ENCODE peak calls at places on chromosomes 16 and 17, in eight cellular contexts. L is cardiac fibroblast, U is tibial nerve, N is fibroblast of lung, F is lower leg skin, Z is AG09309, A is BJ, J is breast epithelium. S is an unnamed sample.

GRCh38 chr16:86604436-86605220 is 26.3 kb downstream of the FOXL1 start:
- DNase-seq in A (no peak), J (no peak), U (no peak), N (no peak), F (no peak), Z (no peak), L (no peak), S (no peak)

GRCh38 chr16:52466998-52467397 is 79.9 kb downstream of the TOX3 start:
- DNase-seq in U (no peak), J (no peak), L (no peak), F (no peak), N (no peak), Z (no peak), A (no peak), S (no peak)

GRCh38 chr17:47714773-47715396 is 18.2 kb upstream of the TBX21 start:
- DNase-seq in F (no peak), Z (no peak), J (no peak), N (no peak), A (no peak), U (no peak), L (no peak), S (no peak)

GRCh38 chr16:84553873-84554399 is 49.5 kb upstream of the MEAK7 start:
- DNase-seq in U (no peak), L (no peak), F (no peak), A (no peak), N (no peak), Z (no peak), J (no peak), S (no peak)

GRCh38 chr16:89365044-89365467 is 125.3 kb downstream of the ANKRD11 start:
- DNase-seq in F (no peak), N (peak), L (no peak), Z (peak), J (no peak), U (no peak), A (no peak), S (no peak)

GRCh38 chr17:7794063-7794663 is 39.9 kb upstream of the KDM6B start:
- DNase-seq in A (no peak), N (no peak), U (no peak), F (no peak), Z (no peak), J (no peak), L (no peak), S (no peak)

GRCh38 chr17:44076716-44077594 is 6.4 kb downstream of the G6PC3 start:
- DNase-seq in N (no peak), J (no peak), F (no peak), L (no peak), U (no peak), A (no peak), Z (no peak), S (no peak)

GRCh38 chr16:84513111-84514065 is 8.9 kb upstream of the MEAK7 start:
- DNase-seq in Z (no peak), F (no peak), A (no peak), N (peak), L (no peak), J (no peak), U (no peak), S (no peak)

GRCh38 chr17:9817086-9817485 is 4.8 kb downstream of the GSG1L2 start:
- DNase-seq in U (no peak), L (peak), A (no peak), Z (no peak), N (peak), J (no peak), F (no peak), S (no peak)

GRCh38 chr17:7782237-7782636 is 51.8 kb upstream of the KDM6B start:
- DNase-seq in L (peak), Z (peak), J (no peak), U (no peak), A (peak), F (no peak), N (peak), S (no peak)

GRCh38 chr17:62680541-62681052 is 53.1 kb downstream of the MRC2 start:
- DNase-seq in U (no peak), A (no peak), F (no peak), J (no peak), L (no peak), Z (no peak), N (no peak), S (no peak)

GRCh38 chr17:7922499-7923289 is 6.6 kb upstream of the RNF227 start:
- DNase-seq in J (peak), L (peak), A (no peak), U (peak), F (peak), Z (no peak), N (peak), S (peak)

GRCh38 chr17:8163978-8164814 is 1.4 kb upstream of the VAMP2 start:
- DNase-seq in Z (no peak), F (peak), J (no peak), A (no peak), L (no peak), U (peak), N (peak), S (no peak)

GRCh38 chr16:57367111-57367752 is 5.1 kb upstream of the CX3CL1 start:
- DNase-seq in F (no peak), J (peak), A (no peak), N (peak), U (no peak), L (peak), Z (no peak), S (no peak)

GRCh38 chr17:40555296-40556190 is 9.7 kb downstream of the CCR7 start:
- DNase-seq in J (no peak), L (no peak), F (peak), N (no peak), Z (no peak), A (no peak), U (no peak), S (no peak)

GRCh38 chr17:41672153-41672552 is 16.5 kb upstream of the EIF1 start:
- DNase-seq in A (no peak), N (no peak), Z (no peak), U (no peak), J (no peak), L (no peak), F (no peak), S (no peak)

GRCh38 chr16:54493594-54493993 is 207.0 kb upstream of the IRX3 start:
- DNase-seq in Z (no peak), J (no peak), N (peak), A (no peak), U (no peak), L (no peak), F (no peak), S (no peak)

GRCh38 chr16:66930189-66930588 is 4.0 kb downstream of the CIAO2B start:
- DNase-seq in J (no peak), A (no peak), L (peak), U (no peak), N (peak), F (no peak), Z (no peak), S (no peak)

GRCh38 chr17:82830249-82830661 is 9.6 kb downstream of the ZNF750 start:
- DNase-seq in A (no peak), N (peak), L (peak), Z (no peak), F (no peak), J (no peak), U (no peak), S (no peak)

GRCh38 chr17:45341389-45342158 is 24.8 kb upstream of the MAP3K14 start:
- DNase-seq in F (no peak), L (peak), U (peak), A (peak), N (peak), Z (peak), J (peak), S (peak)

GRCh38 chr16:70304892-70305448 is 6.0 kb downstream of the DDX19B start:
- DNase-seq in U (no peak), F (no peak), L (no peak), Z (no peak), N (peak), J (no peak), A (no peak), S (no peak)

GRCh38 chr16:23679274-23679985 is 741 bp downstream of the PLK1 start:
- DNase-seq in L (peak), Z (no peak), U (no peak), F (no peak), N (peak), J (no peak), A (no peak), S (no peak)

GRCh38 chr17:79749156-79749815 is 18.5 kb downstream of the ENPP7 start:
- DNase-seq in A (peak), L (peak), Z (peak), N (peak), U (no peak), J (no peak), F (no peak), S (peak)

GRCh38 chr17:71188811-71189492 is 931.9 kb upstream of the SOX9 start:
- DNase-seq in U (no peak), A (peak), Z (peak), J (no peak), N (peak), F (no peak), L (peak), S (peak)

GRCh38 chr16:70800798-70801480 is at the start of gene VAC14:
- DNase-seq in L (peak), U (peak), J (peak), A (peak), N (peak), F (peak), Z (no peak), S (peak)

GRCh38 chr17:33929181-33929724 is 325.8 kb upstream of the CCL2 start:
- DNase-seq in N (no peak), Z (no peak), U (no peak), F (no peak), J (no peak), A (no peak), L (no peak), S (no peak)

GRCh38 chr17:50955667-50956120 is 89.5 kb upstream of the TOB1 start:
- DNase-seq in A (no peak), U (no peak), Z (no peak), J (no peak), N (no peak), L (no peak), F (no peak), S (no peak)

GRCh38 chr17:40364121-40364861 is at the start of gene GJD3:
- DNase-seq in L (no peak), Z (no peak), N (no peak), F (no peak), U (no peak), A (no peak), J (no peak), S (no peak)

GRCh38 chr16:89374393-89374948 is 115.9 kb downstream of the ANKRD11 start:
- DNase-seq in A (no peak), F (no peak), N (peak), J (no peak), Z (no peak), L (no peak), U (no peak), S (no peak)

GRCh38 chr17:17523714-17524075 is 27.5 kb upstream of the RASD1 start:
- DNase-seq in A (no peak), F (no peak), L (no peak), Z (no peak), U (no peak), J (no peak), N (no peak), S (no peak)

GRCh38 chr17:50052822-50053653 is 2.9 kb upstream of the ITGA3 start:
- DNase-seq in F (no peak), L (peak), Z (no peak), J (no peak), N (peak), A (no peak), U (no peak), S (no peak)

GRCh38 chr17:48592097-48592496 is 1.5 kb downstream of the HOXB5 start:
- DNase-seq in N (peak), Z (no peak), F (no peak), U (no peak), L (no peak), A (no peak), J (no peak), S (no peak)

GRCh38 chr16:87060026-87060986 is 256.9 kb downstream of the C16orf95 start:
- DNase-seq in U (no peak), F (no peak), J (no peak), L (peak), N (peak), A (no peak), Z (no peak), S (no peak)

GRCh38 chr17:40541060-40541872 is 24.0 kb downstream of the CCR7 start:
- DNase-seq in F (no peak), N (no peak), U (no peak), Z (no peak), A (no peak), L (no peak), J (peak), S (no peak)

GRCh38 chr17:42548070-42548837 is 4.5 kb upstream of the HSD17B1 start:
- DNase-seq in N (peak), L (peak), U (no peak), Z (no peak), J (peak), F (no peak), A (no peak), S (no peak)

GRCh38 chr17:66602659-66603363 is 232.1 kb upstream of the CACNG5 start:
- DNase-seq in N (peak), F (no peak), A (no peak), Z (no peak), U (no peak), L (peak), J (no peak), S (no peak)

GRCh38 chr16:47581114-47581513 is 120.0 kb downstream of the PHKB start:
- DNase-seq in A (no peak), U (no peak), J (no peak), N (no peak), Z (no peak), L (no peak), F (no peak), S (no peak)

GRCh38 chr16:57788252-57788841 is 13.9 kb downstream of the KIFC3 start:
- DNase-seq in U (no peak), N (no peak), F (no peak), Z (no peak), J (no peak), L (no peak), A (no peak), S (no peak)

GRCh38 chr16:4053663-4054479 is 62.4 kb downstream of the ADCY9 start:
- DNase-seq in U (peak), N (peak), J (peak), L (peak), Z (peak), A (peak), F (peak), S (no peak)

GRCh38 chr17:77880702-77881450 is 77.6 kb upstream of the TNRC6C start:
- DNase-seq in A (no peak), F (no peak), N (no peak), L (no peak), J (no peak), U (no peak), Z (no peak), S (no peak)

GRCh38 chr16:75580-76501 is 2.2 kb upstream of the MPG start:
- DNase-seq in L (peak), F (peak), J (peak), N (peak), Z (peak), A (no peak), U (peak), S (peak)

GRCh38 chr16:78444-79145 is 570 bp downstream of the MPG start:
- DNase-seq in N (peak), A (no peak), L (peak), F (no peak), U (no peak), Z (no peak), J (no peak), S (no peak)

GRCh38 chr16:77807-78443 is at the start of gene MPG:
- DNase-seq in U (peak), A (no peak), J (peak), F (peak), N (peak), L (peak), Z (no peak), S (no peak)

GRCh38 chr16:77273-77806 is 685 bp upstream of the MPG start:
- DNase-seq in L (peak), J (no peak), A (no peak), Z (no peak), U (no peak), F (no peak), N (peak), S (no peak)

DNA sequence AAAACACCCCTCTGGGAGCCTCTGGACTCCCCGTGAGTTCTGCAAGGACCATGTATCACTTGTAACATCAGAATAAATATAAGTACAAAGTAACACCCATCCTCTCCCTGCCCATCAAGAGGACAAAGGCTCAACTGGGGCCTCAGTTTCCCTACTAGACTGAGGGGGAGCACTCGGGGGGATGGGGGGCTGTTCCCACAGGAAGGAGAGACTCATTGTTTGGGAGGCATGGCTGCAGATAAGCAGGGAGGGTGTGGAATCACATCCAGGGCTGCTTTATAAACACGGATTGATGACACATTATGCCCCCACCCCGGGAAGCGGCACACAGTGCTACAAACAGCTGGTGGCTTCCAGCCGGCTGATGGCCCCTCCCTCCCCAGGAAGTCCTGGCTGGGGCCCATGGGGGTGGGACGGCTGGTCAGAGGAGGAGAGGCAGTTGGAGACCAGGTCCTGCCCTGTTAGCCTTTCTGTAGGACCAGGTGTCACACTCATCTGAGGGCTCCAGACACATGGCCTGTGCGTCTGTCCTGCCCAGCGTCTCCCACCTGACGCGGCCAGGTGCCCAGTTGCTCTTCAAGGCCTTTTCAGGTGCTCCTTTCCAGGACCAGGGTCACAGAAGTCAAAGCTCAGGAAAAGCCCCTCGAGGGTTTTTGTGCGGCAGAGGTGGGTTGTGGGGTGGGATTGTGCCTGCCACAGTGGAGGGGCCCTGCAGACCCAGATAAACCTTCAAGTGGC is 1.3 kb upstream of the MPG start:
- DNase-seq in L (peak), A (no peak), J (no peak), N (peak), Z (no peak), U (peak), F (peak), S (no peak)
- H3K4me3 ChIP-seq in L (peak), A (peak), J (peak), N (peak), Z (peak), U (peak), F (no peak), S (peak)

DNA sequence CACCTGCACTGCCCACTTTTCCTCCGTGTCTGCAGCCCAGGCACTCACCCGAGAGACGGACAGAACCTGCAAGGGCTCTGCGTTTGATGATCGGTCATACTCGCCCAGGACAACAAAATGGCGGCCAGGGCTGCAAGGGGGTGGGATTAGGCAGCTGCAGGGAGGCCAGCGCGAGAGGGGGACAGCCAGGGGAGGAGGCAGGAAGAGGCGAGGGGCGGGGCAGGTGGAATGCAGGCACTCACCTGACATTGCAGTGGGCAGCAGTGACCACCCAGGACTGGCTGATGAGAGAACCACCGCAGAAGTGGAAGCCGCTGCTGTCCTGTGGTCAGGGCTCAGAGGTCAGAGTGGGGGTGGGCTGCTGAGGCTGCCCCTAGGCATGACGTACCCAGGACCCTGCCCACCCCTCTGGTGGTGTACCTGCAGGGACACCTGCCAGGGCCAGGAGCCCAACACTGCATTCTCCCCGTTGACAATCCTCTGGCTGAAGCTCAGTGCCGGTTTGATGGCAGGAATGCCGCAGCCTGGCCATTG is 917 bp downstream of the CTRL start:
- DNase-seq in N (no peak), L (no peak), Z (no peak), A (no peak), F (no peak), J (no peak), U (no peak), S (no peak)
- H3K4me3 ChIP-seq in N (no peak), L (no peak), Z (no peak), A (no peak), F (no peak), J (no peak), U (no peak), S (no peak)

GRCh38 chr16:12818331-12818730 is 14.6 kb upstream of the CPPED1 start:
- DNase-seq in J (no peak), F (no peak), L (no peak), N (no peak), U (no peak), A (no peak), Z (no peak), S (no peak)
- H3K4me3 ChIP-seq in J (no peak), F (no peak), L (no peak), N (no peak), U (no peak), A (no peak), Z (no peak), S (no peak)

DNA sequence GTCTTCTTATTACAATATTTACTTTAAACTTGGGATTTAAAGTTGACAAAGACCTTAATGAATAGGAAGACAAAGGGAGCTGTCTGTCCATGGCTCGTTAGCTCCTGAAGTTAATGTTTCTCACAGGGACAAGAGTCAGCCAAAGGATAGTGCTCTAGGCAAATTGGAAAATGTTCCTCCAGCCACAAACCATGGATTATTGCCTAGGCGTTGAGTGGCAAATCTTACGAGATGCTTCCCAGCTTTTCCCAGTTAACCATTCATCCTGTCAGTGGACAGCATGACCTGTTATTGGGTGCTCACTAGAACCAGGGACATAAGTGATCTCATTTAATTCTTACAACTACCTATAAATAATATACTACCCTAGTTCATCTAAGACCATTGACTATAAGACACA is 3.6 kb downstream of the TEX2 start:
- DNase-seq in Z (no peak), N (no peak), J (no peak), A (no peak), U (no peak), F (no peak), L (no peak), S (no peak)
- H3K4me3 ChIP-seq in Z (no peak), N (no peak), J (no peak), A (no peak), U (no peak), F (no peak), L (no peak), S (no peak)

GRCh38 chr17:28723159-28723835 is 2.7 kb downstream of the TLCD1 start:
- DNase-seq in Z (no peak), L (no peak), U (no peak), F (no peak), J (no peak), A (no peak), N (no peak), S (no peak)

GRCh38 chr17:28720247-28720996 is 637 bp downstream of the RPL23A start:
- DNase-seq in Z (no peak), U (no peak), F (no peak), L (no peak), N (no peak), J (no peak), A (no peak), S (no peak)

GRCh38 chr17:28725166-28725659 is 820 bp downstream of the TLCD1 start:
- DNase-seq in F (no peak), N (peak), L (peak), A (no peak), Z (no peak), J (no peak), U (no peak), S (no peak)

GRCh38 chr17:28724500-28725165 is 1.4 kb downstream of the TLCD1 start:
- DNase-seq in J (no peak), F (no peak), U (no peak), Z (no peak), L (no peak), A (no peak), N (no peak), S (no peak)

GRCh38 chr17:28722413-28723158 is 2.8 kb downstream of the RPL23A start:
- DNase-seq in F (no peak), U (no peak), L (no peak), J (no peak), Z (no peak), A (no peak), N (no peak), S (no peak)
- H3K4me3 ChIP-seq in F (no peak), U (no peak), L (peak), J (no peak), Z (no peak), A (no peak), N (peak), S (peak)

S was measured in skeletal muscle cell.